ENCODE peak calls at places on chromosomes 4 and X, in ten cellular contexts. G, Z, C, N, Q, D, F, J, L and U are unnamed samples.

GRCh38 chr4:139740121-139740520 is 74.5 kb downstream of the MGST2 start:
- DNase-seq in G (peak; percentile 28), Z (no peak), C (no peak), N (no peak), Q (no peak), D (no peak), F (no peak), J (no peak), L (no peak), U (no peak)

GRCh38 chr4:41693629-41694028 is 54.9 kb downstream of the PHOX2B start:
- DNase-seq in G (peak; percentile 9), Z (no peak), C (peak; percentile 55), N (peak; percentile 32), Q (no peak), D (peak; percentile 7), F (peak; percentile 54), J (peak; percentile 77), L (peak; percentile 53), U (peak; percentile 45)

GRCh38 chr4:113684534-113685091 is 76.9 kb downstream of the CAMK2D start:
- DNase-seq in G (peak; percentile 66), Z (no peak), C (peak; percentile 46), N (no peak), Q (no peak), D (peak; percentile 3), F (peak; percentile 38), J (no peak), L (peak; percentile 52), U (peak; percentile 67)

GRCh38 chr4:6627832-6628231 is 12.7 kb upstream of the MRFAP1 start:
- DNase-seq in G (no peak), Z (no peak), C (no peak), N (no peak), Q (no peak), D (no peak), F (no peak), J (no peak), L (no peak), U (no peak)

GRCh38 chr4:103204114-103204513 is 6.0 kb upstream of the CENPE start:
- DNase-seq in G (no peak), Z (no peak), C (peak; percentile 13), N (no peak), Q (no peak), D (no peak), F (peak; percentile 41), J (peak; percentile 10), L (peak; percentile 45), U (no peak)

GRCh38 chr4:8004066-8004465 is 64.4 kb upstream of the AFAP1 start:
- DNase-seq in G (no peak), Z (no peak), C (no peak), N (no peak), Q (no peak), D (no peak), F (no peak), J (no peak), L (no peak), U (no peak)

GRCh38 chrX:150364347-150365050 is 1.4 kb downstream of the MAMLD1 start:
- DNase-seq in G (peak; percentile 22), Z (no peak), C (no peak), N (no peak), Q (no peak), D (peak; percentile 14), F (no peak), J (peak; percentile 65), L (no peak), U (peak; percentile 14)

GRCh38 chrX:138908577-138908976 is 197.1 kb upstream of the FGF13 start:
- DNase-seq in G (no peak), Z (no peak), C (no peak), N (no peak), Q (no peak), D (no peak), F (peak; percentile 50), J (no peak), L (no peak), U (no peak)

GRCh38 chr4:180059216-180059881 is 2183.9 kb upstream of the TENM3 start:
- DNase-seq in G (peak; percentile 2), Z (no peak), C (peak; percentile 54), N (no peak), Q (no peak), D (peak; percentile 31), F (no peak), J (no peak), L (no peak), U (peak; percentile 59)

GRCh38 chr4:32645653-32646052 is 1925.5 kb downstream of the PCDH7 start:
- DNase-seq in G (no peak), Z (no peak), C (no peak), N (no peak), Q (no peak), D (no peak), F (no peak), J (no peak), L (no peak), U (peak; percentile 17)

GRCh38 chr4:81498046-81498445 is 26.3 kb upstream of the RASGEF1B start:
- DNase-seq in G (no peak), Z (no peak), C (no peak), N (no peak), Q (no peak), D (no peak), F (no peak), J (no peak), L (no peak), U (peak; percentile 95)

GRCh38 chrX:53714580-53715335 is 28.2 kb upstream of the HUWE1 start:
- DNase-seq in G (no peak), Z (no peak), C (no peak), N (no peak), Q (no peak), D (peak; percentile 36), F (peak; percentile 59), J (no peak), L (peak; percentile 34), U (peak; percentile 46)

GRCh38 chr4:24770111-24770584 is 25.2 kb upstream of the SOD3 start:
- DNase-seq in G (peak; percentile 34), Z (peak; percentile 12), C (no peak), N (no peak), Q (no peak), D (no peak), F (peak; percentile 92), J (no peak), L (peak; percentile 60), U (peak; percentile 26)

GRCh38 chrX:50103866-50104566 is 96.8 kb downstream of the AKAP4 start:
- DNase-seq in G (no peak), Z (no peak), C (no peak), N (no peak), Q (no peak), D (no peak), F (no peak), J (no peak), L (no peak), U (no peak)